ENCODE peak calls at places on chromosomes 12 and 14, in four cellular contexts. E is prostate gland, Y is vagina, J is testis. V is an unnamed sample.
A peak's percentile ranks its signal among the peaks of the same experiment; 100 is the strongest.

GRCh38 chr12:16329594-16329993 is 17.9 kb upstream of the MGST1 start:
- DNase-seq in E (no peak), Y (no peak), J (no peak), V (no peak)

GRCh38 chr14:69261761-69262331 is 1.9 kb downstream of the GALNT16 start:
- DNase-seq in E (no peak), Y (no peak), J (no peak), V (no peak)

GRCh38 chr12:26135010-26135420 is 10.2 kb upstream of the BHLHE41 start:
- DNase-seq in E (peak; percentile 58), Y (no peak), J (peak; percentile 72), V (no peak)

GRCh38 chr12:47856094-47856493 is 36.4 kb upstream of the HDAC7 start:
- DNase-seq in E (no peak), Y (no peak), J (no peak), V (no peak)

GRCh38 chr12:123022846-123023245 is 42.4 kb downstream of the ARL6IP4 start:
- DNase-seq in E (no peak), Y (no peak), J (no peak), V (no peak)

GRCh38 chr14:69501362-69501964 is 16.9 kb downstream of the PLEKHD1 start:
- DNase-seq in E (peak; percentile 36), Y (no peak), J (peak; percentile 61), V (peak; percentile 31)

GRCh38 chr12:6795088-6795487 is 5.8 kb downstream of the CD4 start:
- DNase-seq in E (no peak), Y (no peak), J (no peak), V (no peak)

GRCh38 chr12:69966839-69967238 is 141.8 kb downstream of the MYRFL start:
- DNase-seq in E (no peak), Y (no peak), J (no peak), V (no peak)

GRCh38 chr12:109961201-109961600 is 35.0 kb downstream of the GIT2 start:
- DNase-seq in E (no peak), Y (no peak), J (no peak), V (no peak)

GRCh38 chr12:57605308-57606015 is 838 bp downstream of the DTX3 start:
- DNase-seq in E (no peak), Y (no peak), J (peak; percentile 40), V (no peak)

GRCh38 chr12:132638541-132639408 is 20.2 kb downstream of the P2RX2 start:
- DNase-seq in E (no peak), Y (peak; percentile 94), J (peak; percentile 52), V (no peak)

GRCh38 chr14:59986556-59987059 is 66.7 kb downstream of the LRRC9 start:
- DNase-seq in E (no peak), Y (no peak), J (no peak), V (no peak)

GRCh38 chr12:72444125-72444524 is 172.0 kb downstream of the TRHDE start:
- DNase-seq in E (no peak), Y (no peak), J (no peak), V (no peak)

GRCh38 chr12:22672951-22673350 is 48.0 kb downstream of the ETNK1 start:
- DNase-seq in E (no peak), Y (no peak), J (no peak), V (no peak)

GRCh38 chr12:94286580-94287244 is 138.3 kb downstream of the PLXNC1 start:
- DNase-seq in E (no peak), Y (no peak), J (no peak), V (no peak)

GRCh38 chr14:20438664-20439063 is 2.7 kb upstream of the KLHL33 start:
- DNase-seq in E (no peak), Y (no peak), J (no peak), V (no peak)

GRCh38 chr12:65494537-65494936 is 216.1 kb downstream of the MSRB3 start:
- DNase-seq in E (no peak), Y (no peak), J (no peak), V (no peak)

GRCh38 chr14:99745307-99745951 is 47.8 kb upstream of the EML1 start:
- DNase-seq in E (no peak), Y (no peak), J (no peak), V (no peak)

GRCh38 chr12:59624732-59625455 is 29.1 kb downstream of the SLC16A7 start:
- DNase-seq in E (no peak), Y (no peak), J (no peak), V (no peak)

GRCh38 chr14:89365071-89365801 is 51.8 kb downstream of the FOXN3 start:
- DNase-seq in E (no peak), Y (no peak), J (no peak), V (peak; percentile 61)

GRCh38 chr12:94379479-94380113 is 80.1 kb downstream of the CEP83 start:
- DNase-seq in E (no peak), Y (no peak), J (no peak), V (no peak)

DNA sequence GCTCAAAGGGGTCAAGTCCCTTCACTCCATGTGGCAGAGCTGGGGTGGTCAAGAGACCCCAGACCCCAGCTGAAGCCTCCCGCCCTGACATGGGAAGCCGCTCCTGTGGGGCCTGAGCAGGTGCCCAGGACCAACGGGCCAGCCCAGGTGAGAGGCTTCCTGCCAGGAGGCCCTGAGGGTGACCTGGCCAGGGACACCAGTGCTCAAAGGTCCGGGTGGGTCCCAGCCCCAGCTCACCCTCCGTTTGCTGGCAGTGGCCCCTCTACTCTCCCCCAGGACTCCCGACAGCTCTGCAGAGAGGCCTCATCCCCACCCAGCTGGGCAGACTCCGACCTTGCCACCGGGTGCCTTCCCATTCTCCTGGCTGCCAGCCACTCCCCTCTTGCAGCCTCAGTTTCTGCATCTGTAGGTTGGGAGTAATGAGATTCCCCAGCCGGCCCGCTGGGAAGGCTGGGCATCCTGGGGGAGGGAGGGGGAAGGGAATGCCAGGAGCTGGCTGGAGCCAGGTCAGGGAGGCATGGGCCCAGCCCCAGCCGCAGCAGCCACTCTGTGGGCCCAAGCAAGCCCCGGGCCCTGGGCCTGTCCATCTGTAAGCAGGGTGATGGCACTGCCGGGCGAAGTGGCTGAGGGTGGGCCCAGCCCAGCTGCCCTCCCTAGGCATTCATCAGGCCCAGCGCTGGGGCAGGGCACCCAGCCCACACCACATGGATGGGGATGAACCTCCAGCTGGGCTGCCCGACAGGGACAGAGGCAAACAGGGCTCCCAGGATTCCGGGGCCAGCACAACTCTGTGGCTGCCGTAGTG is 10.3 kb upstream of the INF2 start:
- DNase-seq in E (no peak), Y (no peak), J (no peak), V (no peak)
- H3K4me3 ChIP-seq in E (no peak overlapping the region), Y (peak overlapping the region; percentile 61), J (no peak overlapping the region), V (no peak overlapping the region)

GRCh38 chr12:113220593-113221180 is 577 bp upstream of the TPCN1 start:
- DNase-seq in E (no peak), Y (no peak), J (no peak), V (no peak)

GRCh38 chr12:113211160-113211559 is 10.1 kb upstream of the TPCN1 start:
- DNase-seq in E (no peak), Y (no peak), J (no peak), V (no peak)

GRCh38 chr12:113214938-113215400 is 6.3 kb upstream of the TPCN1 start:
- DNase-seq in E (no peak), Y (peak; percentile 95), J (peak; percentile 49), V (peak; percentile 87)
- H3K27ac ChIP-seq in E (no peak overlapping the region), Y (peak overlapping the region; percentile 71), J (no peak overlapping the region), V (peak overlapping the region; percentile 85)

DNA sequence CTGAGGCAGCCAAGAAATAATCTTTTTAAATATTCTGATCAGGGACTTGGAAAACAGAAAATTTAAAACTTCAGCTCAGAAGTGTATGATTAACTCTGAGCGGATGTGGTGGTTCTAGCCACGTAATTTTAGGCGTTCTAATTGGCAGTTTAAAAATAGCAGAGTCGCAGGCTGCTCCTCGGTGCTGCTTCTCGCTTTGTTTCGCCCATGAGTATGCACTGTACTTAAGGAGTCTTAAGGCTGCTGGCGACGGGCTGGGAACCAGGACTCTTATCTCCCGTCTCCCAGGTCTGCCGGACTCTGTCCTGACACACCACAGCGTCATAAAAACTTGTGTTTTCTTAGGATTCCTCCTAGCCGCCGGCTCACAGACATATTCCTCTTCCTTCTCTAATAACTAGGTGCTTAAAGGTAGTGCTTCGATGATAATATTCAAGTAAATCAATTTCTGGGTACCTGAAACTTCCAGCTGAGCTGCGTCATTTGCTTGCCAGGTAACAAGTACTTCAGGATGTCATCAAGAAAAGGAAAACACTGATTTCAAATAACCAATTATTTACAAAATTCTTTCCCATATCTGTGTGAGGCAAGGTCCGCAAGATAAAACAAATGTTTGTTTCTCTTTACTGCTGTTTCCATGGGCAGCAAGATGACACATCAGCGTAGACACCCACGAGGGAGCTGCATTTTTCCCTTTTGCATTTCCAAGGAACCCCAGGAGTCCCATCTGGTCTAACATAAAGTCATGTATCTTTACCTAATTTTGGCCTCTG is 113.2 kb upstream of the PELI2 start:
- DNase-seq in E (no peak), Y (no peak), J (peak; percentile 58), V (peak; percentile 17)
- H3K4me3 ChIP-seq in E (no peak overlapping the region), Y (peak overlapping the region; percentile 28), J (peak overlapping the region; percentile 24), V (no peak overlapping the region)

GRCh38 chr12:113273053-113273725 is 51.9 kb downstream of the TPCN1 start:
- DNase-seq in E (no peak), Y (no peak), J (no peak), V (no peak)

GRCh38 chr12:113269257-113269943 is 48.1 kb downstream of the TPCN1 start:
- DNase-seq in E (no peak), Y (no peak), J (no peak), V (no peak)

GRCh38 chr12:113271853-113272561 is 50.7 kb downstream of the TPCN1 start:
- DNase-seq in E (peak; percentile 16), Y (peak; percentile 96), J (peak; percentile 74), V (peak; percentile 92)

GRCh38 chr12:113270709-113271009 is 49.4 kb downstream of the TPCN1 start:
- DNase-seq in E (no peak), Y (no peak), J (no peak), V (no peak)

DNA sequence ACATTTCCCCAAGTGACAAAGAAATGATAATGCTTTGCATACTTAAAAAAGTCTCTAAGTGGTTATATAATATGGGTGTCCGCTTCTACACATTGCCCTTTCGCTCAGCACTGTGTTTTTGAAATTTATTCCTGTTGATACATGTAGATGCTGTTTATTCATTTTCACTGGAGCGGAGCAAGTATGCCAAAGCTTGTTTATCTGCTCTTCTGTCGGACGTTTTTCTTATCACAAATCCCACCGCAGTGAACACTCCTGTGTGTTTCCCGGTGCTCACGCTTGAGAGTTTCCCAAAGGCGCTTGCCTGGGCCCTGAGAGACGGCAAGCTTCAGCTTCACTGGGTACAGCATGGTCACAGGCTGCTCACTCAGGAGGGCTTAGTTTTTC is 50.2 kb downstream of the TPCN1 start:
- DNase-seq in E (no peak), Y (no peak), J (no peak), V (no peak)
- H3K27ac ChIP-seq in E (peak overlapping the region; percentile 48), Y (peak overlapping the region; percentile 84), J (peak overlapping the region; percentile 59), V (peak overlapping the region; percentile 57)

DNA sequence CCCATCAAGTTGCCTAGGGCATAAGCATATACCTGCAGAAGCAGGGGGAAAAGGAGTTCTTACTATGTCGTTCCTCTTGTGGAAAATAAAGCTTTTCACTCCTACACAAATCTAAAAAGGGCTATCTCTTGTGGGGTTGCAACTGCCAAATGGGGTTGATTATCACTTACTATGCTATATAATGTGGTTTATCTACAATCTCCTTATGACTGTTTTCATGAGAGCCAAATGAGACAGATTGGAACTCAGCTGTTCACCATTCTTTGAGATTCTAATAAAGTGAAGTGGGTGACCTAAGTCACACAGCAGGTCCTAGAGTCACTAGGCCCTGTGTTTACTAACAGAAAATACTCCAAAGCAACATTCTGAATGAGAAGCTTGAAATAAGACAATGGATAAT is 47.7 kb downstream of the CIT start:
- DNase-seq in E (no peak), Y (no peak), J (no peak), V (no peak)
- H3K4me3 ChIP-seq in E (no peak overlapping the region), Y (no peak overlapping the region), J (no peak overlapping the region), V (no peak overlapping the region)

V was measured in adrenal gland.